ENCODE peak calls at places on chromosomes 13 and 19, in eight cellular contexts. One of them, this sample, is unnamed.

GRCh38 chr13:110279684-110280083 is 27.3 kb downstream of the COL4A1 start:
- DNase-seq in cardiac fibroblast: no peak
- DNase-seq in fibroblast of lung: no peak
- DNase-seq in fibroblast of the aortic adventitia: no peak
- DNase-seq in A549: no peak
- DNase-seq in dorsolateral prefrontal cortex: no peak
- DNase-seq in colonic mucosa: no peak
- DNase-seq in WTC11: no peak
- DNase-seq in this sample: no peak

GRCh38 chr19:18772620-18773587 is 18.2 kb downstream of the COMP start:
- DNase-seq in cardiac fibroblast: no peak
- DNase-seq in fibroblast of lung: no peak
- DNase-seq in fibroblast of the aortic adventitia: no peak
- DNase-seq in A549: no peak
- DNase-seq in dorsolateral prefrontal cortex: no peak
- DNase-seq in colonic mucosa: no peak
- DNase-seq in WTC11: no peak
- DNase-seq in this sample: no peak

GRCh38 chr19:13978306-13978705 is 26.0 kb downstream of the DCAF15 start:
- DNase-seq in cardiac fibroblast: peak
- DNase-seq in fibroblast of lung: no peak
- DNase-seq in fibroblast of the aortic adventitia: no peak
- DNase-seq in A549: no peak
- DNase-seq in dorsolateral prefrontal cortex: no peak
- DNase-seq in colonic mucosa: peak
- DNase-seq in WTC11: peak
- DNase-seq in this sample: no peak

GRCh38 chr13:74026753-74027152 is 107.5 kb downstream of the KLF12 start:
- DNase-seq in cardiac fibroblast: peak
- DNase-seq in fibroblast of lung: peak
- DNase-seq in fibroblast of the aortic adventitia: no peak
- DNase-seq in A549: no peak
- DNase-seq in dorsolateral prefrontal cortex: no peak
- DNase-seq in colonic mucosa: peak
- DNase-seq in WTC11: peak
- DNase-seq in this sample: peak

GRCh38 chr13:114119196-114119595 is 13.2 kb downstream of the RASA3 start:
- DNase-seq in cardiac fibroblast: peak
- DNase-seq in fibroblast of lung: peak
- DNase-seq in fibroblast of the aortic adventitia: peak
- DNase-seq in A549: peak
- DNase-seq in dorsolateral prefrontal cortex: no peak
- DNase-seq in colonic mucosa: no peak
- DNase-seq in WTC11: peak
- DNase-seq in this sample: no peak

GRCh38 chr19:17692566-17692965 is 4.4 kb upstream of the UNC13A start:
- DNase-seq in cardiac fibroblast: no peak
- DNase-seq in fibroblast of lung: no peak
- DNase-seq in fibroblast of the aortic adventitia: no peak
- DNase-seq in A549: no peak
- DNase-seq in dorsolateral prefrontal cortex: no peak
- DNase-seq in colonic mucosa: no peak
- DNase-seq in WTC11: no peak
- DNase-seq in this sample: no peak

GRCh38 chr13:99404005-99404755 is 97.0 kb upstream of the GPR183 start:
- DNase-seq in cardiac fibroblast: no peak
- DNase-seq in fibroblast of lung: no peak
- DNase-seq in fibroblast of the aortic adventitia: no peak
- DNase-seq in A549: no peak
- DNase-seq in dorsolateral prefrontal cortex: no peak
- DNase-seq in colonic mucosa: no peak
- DNase-seq in WTC11: no peak
- DNase-seq in this sample: no peak

GRCh38 chr19:11848594-11849263 is at the start of gene ZNF439:
- DNase-seq in cardiac fibroblast: peak
- DNase-seq in fibroblast of lung: peak
- DNase-seq in fibroblast of the aortic adventitia: peak
- DNase-seq in A549: no peak
- DNase-seq in dorsolateral prefrontal cortex: peak
- DNase-seq in colonic mucosa: peak
- DNase-seq in WTC11: peak
- DNase-seq in this sample: peak

GRCh38 chr19:18479964-18480723 is 41.7 kb downstream of the ELL start:
- DNase-seq in cardiac fibroblast: peak
- DNase-seq in fibroblast of lung: peak
- DNase-seq in fibroblast of the aortic adventitia: peak
- DNase-seq in A549: no peak
- DNase-seq in dorsolateral prefrontal cortex: no peak
- DNase-seq in colonic mucosa: peak
- DNase-seq in WTC11: no peak
- DNase-seq in this sample: no peak

GRCh38 chr13:71785361-71785760 is 81.6 kb downstream of the DACH1 start:
- DNase-seq in cardiac fibroblast: no peak
- DNase-seq in fibroblast of lung: no peak
- DNase-seq in fibroblast of the aortic adventitia: no peak
- DNase-seq in A549: no peak
- DNase-seq in dorsolateral prefrontal cortex: no peak
- DNase-seq in colonic mucosa: no peak
- DNase-seq in WTC11: no peak
- DNase-seq in this sample: no peak

GRCh38 chr13:51625555-51626345 is 41.5 kb downstream of the WDFY2 start:
- DNase-seq in cardiac fibroblast: peak
- DNase-seq in fibroblast of lung: no peak
- DNase-seq in fibroblast of the aortic adventitia: peak
- DNase-seq in A549: no peak
- DNase-seq in dorsolateral prefrontal cortex: no peak
- DNase-seq in colonic mucosa: no peak
- DNase-seq in WTC11: no peak
- DNase-seq in this sample: no peak

GRCh38 chr13:87153371-87153770 is 517.8 kb upstream of the SLITRK5 start:
- DNase-seq in cardiac fibroblast: no peak
- DNase-seq in fibroblast of lung: no peak
- DNase-seq in fibroblast of the aortic adventitia: no peak
- DNase-seq in A549: no peak
- DNase-seq in dorsolateral prefrontal cortex: no peak
- DNase-seq in colonic mucosa: no peak
- DNase-seq in WTC11: no peak
- DNase-seq in this sample: no peak

GRCh38 chr13:24280722-24281121 is 28.7 kb upstream of the C1QTNF9 start:
- DNase-seq in cardiac fibroblast: no peak
- DNase-seq in fibroblast of lung: no peak
- DNase-seq in fibroblast of the aortic adventitia: no peak
- DNase-seq in A549: no peak
- DNase-seq in dorsolateral prefrontal cortex: no peak
- DNase-seq in colonic mucosa: no peak
- DNase-seq in WTC11: no peak
- DNase-seq in this sample: no peak

GRCh38 chr13:76331948-76332712 is 554.1 kb downstream of the KCTD12 start:
- DNase-seq in cardiac fibroblast: peak
- DNase-seq in fibroblast of lung: peak
- DNase-seq in fibroblast of the aortic adventitia: peak
- DNase-seq in A549: no peak
- DNase-seq in dorsolateral prefrontal cortex: no peak
- DNase-seq in colonic mucosa: no peak
- DNase-seq in WTC11: no peak
- DNase-seq in this sample: no peak

GRCh38 chr19:495440-496332 is 600 bp upstream of the MADCAM1 start:
- DNase-seq in cardiac fibroblast: peak
- DNase-seq in fibroblast of lung: peak
- DNase-seq in fibroblast of the aortic adventitia: peak
- DNase-seq in A549: peak
- DNase-seq in dorsolateral prefrontal cortex: peak
- DNase-seq in colonic mucosa: no peak
- DNase-seq in WTC11: peak
- DNase-seq in this sample: peak

GRCh38 chr13:27449936-27450828 is at the start of gene MTIF3:
- DNase-seq in cardiac fibroblast: peak
- DNase-seq in fibroblast of lung: peak
- DNase-seq in fibroblast of the aortic adventitia: peak
- DNase-seq in A549: peak
- DNase-seq in dorsolateral prefrontal cortex: peak
- DNase-seq in colonic mucosa: peak
- DNase-seq in WTC11: peak
- DNase-seq in this sample: peak

GRCh38 chr19:48569814-48570213 is 17.8 kb downstream of the SULT2B1 start:
- DNase-seq in cardiac fibroblast: peak
- DNase-seq in fibroblast of lung: peak
- DNase-seq in fibroblast of the aortic adventitia: peak
- DNase-seq in A549: no peak
- DNase-seq in dorsolateral prefrontal cortex: no peak
- DNase-seq in colonic mucosa: no peak
- DNase-seq in WTC11: no peak
- DNase-seq in this sample: no peak

GRCh38 chr19:18848860-18849661 is 17.3 kb downstream of the UPF1 start:
- DNase-seq in cardiac fibroblast: peak
- DNase-seq in fibroblast of lung: no peak
- DNase-seq in fibroblast of the aortic adventitia: peak
- DNase-seq in A549: no peak
- DNase-seq in dorsolateral prefrontal cortex: no peak
- DNase-seq in colonic mucosa: peak
- DNase-seq in WTC11: no peak
- DNase-seq in this sample: no peak

GRCh38 chr13:97911311-97912138 is 42.0 kb upstream of the IPO5 start:
- DNase-seq in cardiac fibroblast: no peak
- DNase-seq in fibroblast of lung: peak
- DNase-seq in fibroblast of the aortic adventitia: peak
- DNase-seq in A549: peak
- DNase-seq in dorsolateral prefrontal cortex: no peak
- DNase-seq in colonic mucosa: no peak
- DNase-seq in WTC11: peak
- DNase-seq in this sample: peak

GRCh38 chr19:5343848-5344247 is 3.2 kb upstream of the PTPRS start:
- DNase-seq in cardiac fibroblast: peak
- DNase-seq in fibroblast of lung: peak
- DNase-seq in fibroblast of the aortic adventitia: peak
- DNase-seq in A549: no peak
- DNase-seq in dorsolateral prefrontal cortex: no peak
- DNase-seq in colonic mucosa: no peak
- DNase-seq in WTC11: no peak
- DNase-seq in this sample: no peak

DNA sequence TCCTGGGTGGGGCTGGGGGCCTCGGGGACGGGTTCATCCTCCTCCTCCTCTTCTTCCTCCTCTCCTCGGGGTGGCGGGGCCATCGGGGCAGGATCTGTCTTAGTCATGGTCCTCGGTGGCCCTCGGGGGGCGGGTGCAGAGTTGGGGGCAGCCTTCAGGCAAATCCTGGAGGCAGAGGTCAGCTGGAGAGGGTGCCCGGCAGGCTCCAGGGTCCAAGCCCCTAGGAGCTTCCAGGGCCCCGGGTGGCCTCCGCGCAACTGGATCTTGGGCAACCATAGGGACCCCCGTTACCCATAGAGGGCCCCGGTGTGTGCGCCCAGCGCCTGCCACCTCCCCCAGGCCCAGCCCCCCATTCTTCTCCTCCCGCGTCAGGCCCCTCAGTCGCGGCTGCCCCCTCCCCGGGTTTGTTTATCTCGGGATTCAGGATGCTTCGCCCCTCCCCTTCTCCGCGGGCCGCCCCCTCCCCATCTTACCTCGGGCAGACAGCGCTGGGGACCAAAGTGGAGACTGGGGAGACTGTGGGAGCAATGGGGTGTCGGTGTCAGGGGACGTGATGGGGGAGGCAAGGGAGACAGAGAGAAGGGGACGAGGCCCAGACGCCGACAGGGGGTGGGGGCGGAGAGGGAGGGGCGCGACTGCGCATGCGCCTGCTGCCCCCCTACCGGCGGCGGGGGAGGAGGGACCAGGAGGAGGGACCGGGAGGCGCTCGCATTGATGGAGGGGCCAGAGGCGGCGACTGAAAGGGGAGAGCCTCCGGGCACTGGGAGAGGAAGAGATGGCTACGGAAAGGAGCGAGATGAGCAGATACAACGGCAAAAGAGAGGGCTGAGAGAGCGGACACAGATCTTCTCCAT is at the start of gene CLIP3:
- DNase-seq in cardiac fibroblast: peak
- DNase-seq in fibroblast of lung: peak
- DNase-seq in fibroblast of the aortic adventitia: peak
- DNase-seq in A549: no peak
- DNase-seq in dorsolateral prefrontal cortex: peak
- DNase-seq in colonic mucosa: peak
- DNase-seq in WTC11: peak
- DNase-seq in this sample: no peak
- TF ChIP-seq CTCF in cardiac fibroblast: no peak
- TF ChIP-seq CTCF in fibroblast of lung: no peak
- TF ChIP-seq CTCF in fibroblast of the aortic adventitia: peak
- TF ChIP-seq CTCF in A549: no peak
- TF ChIP-seq CTCF in dorsolateral prefrontal cortex: peak
- TF ChIP-seq CTCF in colonic mucosa: no peak
- TF ChIP-seq CTCF in WTC11: no peak
- TF ChIP-seq CTCF in this sample: no peak

GRCh38 chr19:20051841-20052768 is 12.8 kb upstream of the ZNF682 start:
- DNase-seq in cardiac fibroblast: peak
- DNase-seq in fibroblast of lung: peak
- DNase-seq in fibroblast of the aortic adventitia: peak
- DNase-seq in A549: no peak
- DNase-seq in dorsolateral prefrontal cortex: peak
- DNase-seq in colonic mucosa: peak
- DNase-seq in WTC11: peak
- DNase-seq in this sample: peak
- TF ChIP-seq CTCF in cardiac fibroblast: no peak
- TF ChIP-seq CTCF in fibroblast of lung: no peak
- TF ChIP-seq CTCF in fibroblast of the aortic adventitia: peak
- TF ChIP-seq CTCF in A549: no peak
- TF ChIP-seq CTCF in dorsolateral prefrontal cortex: peak
- TF ChIP-seq CTCF in colonic mucosa: no peak
- TF ChIP-seq CTCF in WTC11: no peak
- TF ChIP-seq CTCF in this sample: no peak

GRCh38 chr13:37068962-37069361 is 9.5 kb upstream of the SUPT20H start:
- DNase-seq in cardiac fibroblast: peak
- DNase-seq in fibroblast of lung: peak
- DNase-seq in fibroblast of the aortic adventitia: peak
- DNase-seq in A549: no peak
- DNase-seq in dorsolateral prefrontal cortex: no peak
- DNase-seq in colonic mucosa: no peak
- DNase-seq in WTC11: no peak
- DNase-seq in this sample: no peak
- TF ChIP-seq CTCF in cardiac fibroblast: peak
- TF ChIP-seq CTCF in fibroblast of lung: no peak
- TF ChIP-seq CTCF in fibroblast of the aortic adventitia: peak
- TF ChIP-seq CTCF in A549: no peak
- TF ChIP-seq CTCF in dorsolateral prefrontal cortex: peak
- TF ChIP-seq CTCF in colonic mucosa: peak
- TF ChIP-seq CTCF in WTC11: no peak
- TF ChIP-seq CTCF in this sample: no peak

DNA sequence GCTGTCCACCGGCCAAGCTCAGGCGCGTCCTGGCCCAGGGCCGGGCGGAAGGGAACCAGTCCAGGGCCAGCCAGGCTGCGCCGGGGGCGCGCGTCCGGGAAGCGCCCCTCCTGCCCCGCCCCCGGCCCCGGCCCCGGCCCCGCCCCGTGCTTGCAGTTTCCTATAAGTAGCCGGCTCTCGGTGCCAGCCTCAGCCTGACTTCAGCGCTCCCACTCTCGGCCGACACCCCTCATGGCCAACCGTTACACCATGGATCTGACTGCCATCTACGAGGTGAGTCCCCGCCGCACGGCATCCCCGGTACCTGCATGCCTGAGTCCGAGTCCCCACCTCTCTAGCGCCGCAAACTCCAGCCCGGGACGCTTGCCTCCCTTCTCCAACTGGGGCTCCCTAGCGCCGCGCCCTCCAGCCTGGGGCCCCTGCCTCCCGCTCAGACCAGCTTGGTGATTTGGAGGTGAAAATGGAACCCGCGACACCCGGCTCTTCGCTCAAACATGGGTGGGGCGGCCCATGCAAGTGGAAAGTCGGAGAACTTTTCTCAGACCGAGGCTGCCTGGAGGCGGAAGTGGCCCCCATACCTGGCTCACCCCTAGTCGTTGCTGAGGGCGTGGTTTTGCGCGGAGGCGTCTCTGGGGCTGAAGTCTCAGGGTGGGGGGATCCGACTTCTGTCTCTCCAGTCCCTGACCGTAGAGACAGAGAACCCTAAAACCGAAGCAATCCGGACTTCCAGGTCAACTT is at the start of gene ZFP36:
- DNase-seq in cardiac fibroblast: peak
- DNase-seq in fibroblast of lung: peak
- DNase-seq in fibroblast of the aortic adventitia: peak
- DNase-seq in A549: peak
- DNase-seq in dorsolateral prefrontal cortex: peak
- DNase-seq in colonic mucosa: peak
- DNase-seq in WTC11: peak
- DNase-seq in this sample: peak
- TF ChIP-seq CTCF in cardiac fibroblast: no peak
- TF ChIP-seq CTCF in fibroblast of lung: no peak
- TF ChIP-seq CTCF in fibroblast of the aortic adventitia: peak
- TF ChIP-seq CTCF in A549: peak
- TF ChIP-seq CTCF in dorsolateral prefrontal cortex: no peak
- TF ChIP-seq CTCF in colonic mucosa: no peak
- TF ChIP-seq CTCF in WTC11: no peak
- TF ChIP-seq CTCF in this sample: no peak

This sample was measured in Calu3.